ENCODE peak calls at places on chromosomes 16 and 17, in seven cellular contexts. X is cardiac muscle cell, Y is BE2C, Q is BJ, W is lung, A is left lung, U is OCI-LY7. B is an unnamed sample.

GRCh38 chr17:15260376-15261062 is 4.6 kb downstream of the PMP22 start:
- DNase-seq in X (peak), Y (peak), Q (peak), W (peak), A (peak), U (no peak), B (no peak)

GRCh38 chr17:48583708-48584582 is 5.8 kb upstream of the HOXB4 start:
- DNase-seq in X (no peak), Y (no peak), Q (no peak), W (no peak), A (no peak), U (no peak), B (no peak)

GRCh38 chr16:27322858-27323780 is 9.3 kb downstream of the IL4R start:
- DNase-seq in X (no peak), Y (no peak), Q (no peak), W (no peak), A (no peak), U (no peak), B (no peak)

GRCh38 chr16:85167589-85168537 is 55.6 kb upstream of the CIBAR2 start:
- DNase-seq in X (no peak), Y (no peak), Q (no peak), W (no peak), A (no peak), U (no peak), B (no peak)

GRCh38 chr17:78504156-78504925 is 72.9 kb downstream of the DNAH17 start:
- DNase-seq in X (no peak), Y (no peak), Q (no peak), W (no peak), A (peak), U (no peak), B (no peak)

GRCh38 chr16:87829988-87830672 is 39.2 kb downstream of the SLC7A5 start:
- DNase-seq in X (no peak), Y (no peak), Q (no peak), W (no peak), A (peak), U (no peak), B (no peak)

GRCh38 chr17:8326591-8327583 is 12.8 kb upstream of the ODF4 start:
- DNase-seq in X (peak), Y (peak), Q (no peak), W (no peak), A (no peak), U (no peak), B (no peak)

GRCh38 chr17:40182606-40183005 is 5.3 kb downstream of the RAPGEFL1 start:
- DNase-seq in X (peak), Y (no peak), Q (no peak), W (no peak), A (no peak), U (no peak), B (no peak)

GRCh38 chr16:77967054-77968035 is 55.0 kb upstream of the CLEC3A start:
- DNase-seq in X (no peak), Y (no peak), Q (no peak), W (no peak), A (no peak), U (no peak), B (no peak)

GRCh38 chr17:31424944-31425582 is 33.6 kb downstream of the RAB11FIP4 start:
- DNase-seq in X (peak), Y (peak), Q (no peak), W (no peak), A (peak), U (no peak), B (no peak)

GRCh38 chr16:89764711-89765201 is 43.4 kb downstream of the ZNF276 start:
- DNase-seq in X (no peak), Y (no peak), Q (no peak), W (peak), A (no peak), U (peak), B (no peak)

GRCh38 chr17:14875557-14876412 is 389.3 kb downstream of the PMP22 start:
- DNase-seq in X (no peak), Y (no peak), Q (no peak), W (no peak), A (no peak), U (no peak), B (no peak)

GRCh38 chr16:84169765-84170310 is 17.0 kb downstream of the TAF1C start:
- DNase-seq in X (no peak), Y (no peak), Q (no peak), W (no peak), A (no peak), U (no peak), B (no peak)

GRCh38 chr17:72185571-72185970 is 64.8 kb downstream of the SOX9 start:
- DNase-seq in X (no peak), Y (no peak), Q (no peak), W (no peak), A (no peak), U (no peak), B (no peak)

GRCh38 chr17:78140169-78141051 is 5.8 kb upstream of the C17orf99 start:
- DNase-seq in X (peak), Y (peak), Q (no peak), W (peak), A (peak), U (peak), B (peak)

GRCh38 chr17:50501906-50502642 is 6.2 kb upstream of the MYCBPAP start:
- DNase-seq in X (no peak), Y (no peak), Q (no peak), W (no peak), A (no peak), U (no peak), B (no peak)

GRCh38 chr16:21646091-21646490 is 6.3 kb downstream of the IGSF6 start:
- DNase-seq in X (no peak), Y (no peak), Q (no peak), W (no peak), A (no peak), U (no peak), B (no peak)
- H3K4me3 ChIP-seq in X (no peak), Y (no peak), Q (no peak), W (no peak), A (no peak), U (peak), B (peak)

GRCh38 chr16:20410153-20410723 is 904 bp downstream of the ACSM5 start:
- DNase-seq in X (no peak), Y (no peak), Q (no peak), W (no peak), A (no peak), U (no peak), B (no peak)
- H3K4me3 ChIP-seq in X (no peak), Y (no peak), Q (no peak), W (no peak), A (no peak), U (no peak), B (no peak)

GRCh38 chr16:75116911-75117245 is 298 bp upstream of the LDHD start:
- DNase-seq in X (no peak), Y (no peak), Q (no peak), W (no peak), A (no peak), U (no peak), B (no peak)
- H3K4me3 ChIP-seq in X (no peak), Y (no peak), Q (no peak), W (no peak), A (no peak), U (no peak), B (no peak)

GRCh38 chr16:54193013-54193655 is 93.5 kb downstream of the IRX3 start:
- DNase-seq in X (no peak), Y (no peak), Q (no peak), W (no peak), A (no peak), U (no peak), B (no peak)

GRCh38 chr16:54191592-54191991 is 95.0 kb downstream of the IRX3 start:
- DNase-seq in X (no peak), Y (no peak), Q (no peak), W (no peak), A (no peak), U (no peak), B (no peak)

GRCh38 chr16:54193656-54194007 is 93.0 kb downstream of the IRX3 start:
- DNase-seq in X (peak), Y (peak), Q (no peak), W (peak), A (peak), U (peak), B (peak)

GRCh38 chr16:54191163-54191562 is 95.4 kb downstream of the IRX3 start:
- DNase-seq in X (no peak), Y (no peak), Q (no peak), W (no peak), A (no peak), U (no peak), B (no peak)

GRCh38 chr16:54194008-54194731 is 92.4 kb downstream of the IRX3 start:
- DNase-seq in X (peak), Y (peak), Q (no peak), W (peak), A (peak), U (no peak), B (no peak)
- H3K4me3 ChIP-seq in X (no peak), Y (peak), Q (no peak), W (no peak), A (peak), U (no peak), B (no peak)